ENCODE peak calls at places on chromosomes 1 and 21, in seven cellular contexts. One of them, this sample, is unnamed.

GRCh38 chr1:11525151-11525505 is 46.2 kb downstream of the DISP3 start:
- DNase-seq in testis: no peak
- DNase-seq in AG09319: no peak
- DNase-seq in OCI-LY7: no peak
- DNase-seq in transverse colon: no peak
- DNase-seq in NCI-H1105 treated with DMSO at 0.1 percent for 48 hours: no peak
- DNase-seq in ELR: no peak
- DNase-seq in this sample: no peak

GRCh38 chr21:15300131-15300530 is 235.3 kb upstream of the NRIP1 start:
- DNase-seq in NCI-H1105 treated with DMSO at 0.1 percent for 48 hours: no peak
- DNase-seq in transverse colon: no peak
- DNase-seq in ELR: no peak
- DNase-seq in testis: no peak
- DNase-seq in AG09319: no peak
- DNase-seq in OCI-LY7: no peak
- DNase-seq in this sample: no peak

GRCh38 chr1:207494171-207494570 is 1.8 kb upstream of the CR1 start:
- DNase-seq in ELR: no peak
- DNase-seq in transverse colon: no peak
- DNase-seq in NCI-H1105 treated with DMSO at 0.1 percent for 48 hours: no peak
- DNase-seq in OCI-LY7: no peak
- DNase-seq in testis: no peak
- DNase-seq in AG09319: no peak
- DNase-seq in this sample: no peak

GRCh38 chr1:162997499-162998285 is 71.5 kb upstream of the RGS4 start:
- DNase-seq in OCI-LY7: no peak
- DNase-seq in ELR: peak; percentile 24
- DNase-seq in AG09319: no peak
- DNase-seq in testis: no peak
- DNase-seq in NCI-H1105 treated with DMSO at 0.1 percent for 48 hours: no peak
- DNase-seq in transverse colon: no peak
- DNase-seq in this sample: no peak

GRCh38 chr1:151238467-151238739 is 16.1 kb upstream of the PSMD4 start:
- DNase-seq in NCI-H1105 treated with DMSO at 0.1 percent for 48 hours: no peak
- DNase-seq in testis: no peak
- DNase-seq in transverse colon: no peak
- DNase-seq in OCI-LY7: no peak
- DNase-seq in AG09319: peak; percentile 73
- DNase-seq in ELR: peak; percentile 90
- DNase-seq in this sample: peak; percentile 93

GRCh38 chr1:160007577-160008200 is 24.1 kb downstream of the PIGM start:
- DNase-seq in transverse colon: no peak
- DNase-seq in ELR: peak; percentile 54
- DNase-seq in testis: no peak
- DNase-seq in NCI-H1105 treated with DMSO at 0.1 percent for 48 hours: peak; percentile 42
- DNase-seq in AG09319: no peak
- DNase-seq in OCI-LY7: peak; percentile 51
- DNase-seq in this sample: peak; percentile 13

GRCh38 chr1:28256197-28256827 is 3.0 kb upstream of the SESN2 start:
- DNase-seq in testis: no peak
- DNase-seq in ELR: no peak
- DNase-seq in transverse colon: no peak
- DNase-seq in NCI-H1105 treated with DMSO at 0.1 percent for 48 hours: no peak
- DNase-seq in OCI-LY7: no peak
- DNase-seq in AG09319: no peak
- DNase-seq in this sample: no peak

GRCh38 chr1:30684881-30685795 is 38.2 kb downstream of the MATN1 start:
- DNase-seq in NCI-H1105 treated with DMSO at 0.1 percent for 48 hours: peak; percentile 11
- DNase-seq in transverse colon: peak; percentile 78
- DNase-seq in ELR: no peak
- DNase-seq in testis: peak; percentile 71
- DNase-seq in OCI-LY7: no peak
- DNase-seq in AG09319: no peak
- DNase-seq in this sample: no peak

GRCh38 chr1:29962831-29963247 is 726.5 kb downstream of the PTPRU start:
- DNase-seq in AG09319: no peak
- DNase-seq in NCI-H1105 treated with DMSO at 0.1 percent for 48 hours: no peak
- DNase-seq in testis: no peak
- DNase-seq in OCI-LY7: no peak
- DNase-seq in transverse colon: no peak
- DNase-seq in ELR: no peak
- DNase-seq in this sample: peak; percentile 36

GRCh38 chr1:14421977-14422609 is 176.4 kb upstream of the KAZN start:
- DNase-seq in OCI-LY7: no peak
- DNase-seq in NCI-H1105 treated with DMSO at 0.1 percent for 48 hours: peak; percentile 75
- DNase-seq in transverse colon: no peak
- DNase-seq in AG09319: no peak
- DNase-seq in ELR: no peak
- DNase-seq in testis: no peak
- DNase-seq in this sample: no peak

GRCh38 chr1:110118636-110119396 is 6.6 kb downstream of the UBL4B start:
- DNase-seq in OCI-LY7: no peak
- DNase-seq in transverse colon: no peak
- DNase-seq in NCI-H1105 treated with DMSO at 0.1 percent for 48 hours: no peak
- DNase-seq in ELR: peak; percentile 32
- DNase-seq in AG09319: no peak
- DNase-seq in testis: no peak
- DNase-seq in this sample: no peak

GRCh38 chr1:238647877-238648276 is 738.5 kb upstream of the CHRM3 start:
- DNase-seq in testis: no peak
- DNase-seq in OCI-LY7: no peak
- DNase-seq in AG09319: no peak
- DNase-seq in ELR: peak; percentile 99
- DNase-seq in NCI-H1105 treated with DMSO at 0.1 percent for 48 hours: no peak
- DNase-seq in transverse colon: no peak
- DNase-seq in this sample: peak; percentile 99

GRCh38 chr1:209870151-209870831 is 42.5 kb downstream of the UTP25 start:
- DNase-seq in AG09319: peak; percentile 75
- DNase-seq in transverse colon: no peak
- DNase-seq in NCI-H1105 treated with DMSO at 0.1 percent for 48 hours: no peak
- DNase-seq in ELR: peak; percentile 16
- DNase-seq in testis: no peak
- DNase-seq in OCI-LY7: no peak
- DNase-seq in this sample: peak; percentile 52

GRCh38 chr1:176959461-176959860 is 205.1 kb downstream of the ASTN1 start:
- DNase-seq in AG09319: no peak
- DNase-seq in OCI-LY7: no peak
- DNase-seq in testis: no peak
- DNase-seq in transverse colon: no peak
- DNase-seq in ELR: no peak
- DNase-seq in NCI-H1105 treated with DMSO at 0.1 percent for 48 hours: no peak
- DNase-seq in this sample: no peak

GRCh38 chr21:24895885-24896734 is 711.2 kb downstream of the MRPL39 start:
- DNase-seq in ELR: peak; percentile 48
- DNase-seq in NCI-H1105 treated with DMSO at 0.1 percent for 48 hours: peak; percentile 83
- DNase-seq in OCI-LY7: no peak
- DNase-seq in transverse colon: peak; percentile 19
- DNase-seq in AG09319: no peak
- DNase-seq in testis: peak; percentile 56
- DNase-seq in this sample: peak; percentile 18

GRCh38 chr1:227895828-227896685 is 51.7 kb downstream of the WNT9A start:
- DNase-seq in AG09319: no peak
- DNase-seq in testis: peak; percentile 81
- DNase-seq in OCI-LY7: no peak
- DNase-seq in ELR: no peak
- DNase-seq in transverse colon: peak; percentile 6
- DNase-seq in NCI-H1105 treated with DMSO at 0.1 percent for 48 hours: no peak
- DNase-seq in this sample: peak; percentile 87

GRCh38 chr1:8020032-8020431 is 6.1 kb downstream of the ERRFI1 start:
- DNase-seq in NCI-H1105 treated with DMSO at 0.1 percent for 48 hours: no peak
- DNase-seq in transverse colon: no peak
- DNase-seq in ELR: peak; percentile 79
- DNase-seq in testis: no peak
- DNase-seq in OCI-LY7: no peak
- DNase-seq in AG09319: no peak
- DNase-seq in this sample: peak; percentile 54

GRCh38 chr1:22418852-22419480 is 32.7 kb upstream of the ZBTB40 start:
- DNase-seq in testis: no peak
- DNase-seq in transverse colon: no peak
- DNase-seq in AG09319: no peak
- DNase-seq in NCI-H1105 treated with DMSO at 0.1 percent for 48 hours: no peak
- DNase-seq in OCI-LY7: peak; percentile 41
- DNase-seq in ELR: peak; percentile 45
- DNase-seq in this sample: peak; percentile 61

GRCh38 chr1:212783976-212784375 is 7.6 kb downstream of the NSL1 start:
- DNase-seq in ELR: no peak
- DNase-seq in AG09319: no peak
- DNase-seq in OCI-LY7: no peak
- DNase-seq in testis: no peak
- DNase-seq in NCI-H1105 treated with DMSO at 0.1 percent for 48 hours: no peak
- DNase-seq in transverse colon: no peak
- DNase-seq in this sample: no peak

GRCh38 chr1:151920147-151920546 is 10.8 kb upstream of the THEM4 start:
- DNase-seq in NCI-H1105 treated with DMSO at 0.1 percent for 48 hours: no peak
- DNase-seq in transverse colon: no peak
- DNase-seq in OCI-LY7: peak; percentile 80
- DNase-seq in testis: no peak
- DNase-seq in AG09319: no peak
- DNase-seq in ELR: no peak
- DNase-seq in this sample: no peak

GRCh38 chr1:109628540-109629321 is 9.1 kb downstream of the AMPD2 start:
- DNase-seq in transverse colon: no peak
- DNase-seq in NCI-H1105 treated with DMSO at 0.1 percent for 48 hours: no peak
- DNase-seq in AG09319: no peak
- DNase-seq in OCI-LY7: no peak
- DNase-seq in ELR: peak; percentile 77
- DNase-seq in testis: no peak
- DNase-seq in this sample: no peak

GRCh38 chr1:58922302-58923089 is 138.6 kb upstream of the JUN start:
- DNase-seq in testis: peak; percentile 74
- DNase-seq in OCI-LY7: no peak
- DNase-seq in ELR: no peak
- DNase-seq in NCI-H1105 treated with DMSO at 0.1 percent for 48 hours: no peak
- DNase-seq in AG09319: no peak
- DNase-seq in transverse colon: peak; percentile 90
- DNase-seq in this sample: peak; percentile 33

GRCh38 chr1:113686891-113687624 is 72.2 kb downstream of the PHTF1 start:
- DNase-seq in ELR: no peak
- DNase-seq in OCI-LY7: no peak
- DNase-seq in AG09319: peak; percentile 48
- DNase-seq in NCI-H1105 treated with DMSO at 0.1 percent for 48 hours: no peak
- DNase-seq in testis: no peak
- DNase-seq in transverse colon: no peak
- DNase-seq in this sample: no peak

GRCh38 chr1:210132582-210132981 is 100.0 kb upstream of the SERTAD4 start:
- DNase-seq in testis: no peak
- DNase-seq in AG09319: no peak
- DNase-seq in OCI-LY7: peak; percentile 3
- DNase-seq in ELR: peak; percentile 45
- DNase-seq in NCI-H1105 treated with DMSO at 0.1 percent for 48 hours: no peak
- DNase-seq in transverse colon: no peak
- DNase-seq in this sample: peak; percentile 46

GRCh38 chr1:206679738-206680211 is 4.9 kb upstream of the MAPKAPK2 start:
- DNase-seq in transverse colon: peak; percentile 50
- DNase-seq in OCI-LY7: peak; percentile 90
- DNase-seq in testis: no peak
- DNase-seq in AG09319: no peak
- DNase-seq in ELR: no peak
- DNase-seq in NCI-H1105 treated with DMSO at 0.1 percent for 48 hours: no peak
- DNase-seq in this sample: no peak

GRCh38 chr1:167291539-167292195 is 71.0 kb downstream of the POU2F1 start:
- DNase-seq in ELR: no peak
- DNase-seq in OCI-LY7: no peak
- DNase-seq in testis: no peak
- DNase-seq in NCI-H1105 treated with DMSO at 0.1 percent for 48 hours: no peak
- DNase-seq in transverse colon: no peak
- DNase-seq in AG09319: no peak
- DNase-seq in this sample: no peak

GRCh38 chr1:228463559-228464455 is 23.4 kb upstream of the RNF187 start:
- DNase-seq in NCI-H1105 treated with DMSO at 0.1 percent for 48 hours: peak; percentile 35
- DNase-seq in transverse colon: peak; percentile 39
- DNase-seq in AG09319: no peak
- DNase-seq in OCI-LY7: peak; percentile 95
- DNase-seq in testis: peak; percentile 48
- DNase-seq in ELR: peak; percentile 30
- DNase-seq in this sample: peak; percentile 57

This sample was measured in RPMI7951.